ENCODE peak calls at places on chromosomes 2 and 18, in nine cellular contexts. H, J, G, B, N, V, X, S and L are unnamed samples.

GRCh38 chr2:46058140-46058539 is 239.1 kb upstream of the EPAS1 start:
- DNase-seq in V (no peak), H (no peak), G (no peak), S (no peak), J (no peak), N (no peak), B (no peak), X (peak), L (no peak)

GRCh38 chr2:162545254-162545653 is 201.3 kb downstream of the GCA start:
- DNase-seq in V (no peak), S (no peak), H (no peak), X (no peak), N (no peak), B (no peak), J (no peak), G (no peak), L (peak)

GRCh38 chr2:119598576-119598975 is 54.3 kb downstream of the CFAP221 start:
- DNase-seq in S (no peak), N (no peak), X (no peak), G (no peak), B (no peak), H (no peak), J (no peak), V (no peak), L (no peak)

GRCh38 chr18:35029103-35029502 is 12.1 kb upstream of the MAPRE2 start:
- DNase-seq in S (peak), V (no peak), G (no peak), N (no peak), J (no peak), H (no peak), B (peak), X (peak), L (no peak)

GRCh38 chr2:46499392-46499785 is 20.0 kb downstream of the TMEM247 start:
- DNase-seq in G (no peak), N (no peak), J (no peak), H (no peak), X (no peak), S (no peak), B (no peak), V (no peak), L (no peak)

GRCh38 chr2:237529452-237530402 is 36.6 kb upstream of the PRLH start:
- DNase-seq in N (no peak), B (no peak), V (no peak), X (no peak), J (no peak), S (no peak), H (no peak), G (no peak), L (no peak)

GRCh38 chr18:29161429-29161828 is 984.5 kb upstream of the CDH2 start:
- DNase-seq in X (no peak), V (no peak), G (no peak), H (no peak), S (peak), N (no peak), J (no peak), B (no peak), L (no peak)

GRCh38 chr18:77013777-77014525 is 118.6 kb downstream of the MBP start:
- DNase-seq in G (no peak), H (peak), X (peak), S (no peak), V (no peak), J (no peak), N (no peak), B (peak), L (no peak)

GRCh38 chr2:240197439-240198139 is 57.1 kb upstream of the OTOS start:
- DNase-seq in X (no peak), S (no peak), G (no peak), V (no peak), J (no peak), H (no peak), B (no peak), N (no peak), L (no peak)

GRCh38 chr2:218873359-218874194 is 7.1 kb upstream of the WNT10A start:
- DNase-seq in B (no peak), S (no peak), X (no peak), G (no peak), V (no peak), N (no peak), J (no peak), H (no peak), L (no peak)

GRCh38 chr18:53796042-53796729 is 428.3 kb downstream of the MBD2 start:
- DNase-seq in H (no peak), G (peak), N (no peak), S (peak), B (no peak), J (no peak), V (no peak), X (peak), L (no peak)

GRCh38 chr2:213288913-213289700 is 4.8 kb downstream of the SPAG16 start:
- DNase-seq in H (no peak), S (peak), V (no peak), J (no peak), X (no peak), G (no peak), B (no peak), N (no peak), L (no peak)

GRCh38 chr18:80258640-80259039 is 11.3 kb upstream of the PARD6G start:
- DNase-seq in G (no peak), S (no peak), X (no peak), H (no peak), J (no peak), V (no peak), B (no peak), N (no peak), L (no peak)

GRCh38 chr2:133955174-133955573 is 298.7 kb upstream of the MGAT5 start:
- DNase-seq in G (no peak), B (no peak), J (no peak), V (no peak), S (no peak), X (no peak), H (no peak), N (no peak), L (peak)

GRCh38 chr18:76621782-76622495 is 126.9 kb upstream of the ZNF516 start:
- DNase-seq in J (no peak), G (no peak), S (peak), N (no peak), H (no peak), V (no peak), X (peak), B (no peak), L (no peak)

GRCh38 chr2:28048341-28048740 is 157.8 kb downstream of the BABAM2 start:
- DNase-seq in J (no peak), H (no peak), G (no peak), N (no peak), V (no peak), B (no peak), X (no peak), S (peak), L (no peak)